ENCODE peak calls at places on chromosomes 5 and 9, in ten cellular contexts. P, R, H, E, A, S, T, M, Z and K are unnamed samples.

GRCh38 chr5:146284016-146284415 is 54.6 kb upstream of the POU4F3 start:
- DNase-seq in P (no peak), R (no peak), H (no peak), E (no peak), A (no peak), S (no peak), T (no peak), M (peak), Z (no peak), K (no peak)

GRCh38 chr5:173808079-173808808 is 79.9 kb upstream of the CPEB4 start:
- DNase-seq in P (no peak), R (no peak), H (no peak), E (no peak), A (no peak), S (no peak), T (no peak), M (no peak), Z (no peak), K (no peak)

GRCh38 chr5:121430538-121430937 is 421.1 kb upstream of the FTMT start:
- DNase-seq in P (no peak), R (no peak), H (no peak), E (no peak), A (no peak), S (no peak), T (no peak), M (no peak), Z (no peak), K (no peak)

GRCh38 chr5:91556-92263 is at the start of gene PLEKHG4B:
- DNase-seq in P (no peak), R (peak), H (no peak), E (no peak), A (peak), S (no peak), T (peak), M (peak), Z (no peak), K (no peak)

GRCh38 chr9:131545003-131545785 is at the start of gene PRRT1B:
- DNase-seq in P (no peak), R (no peak), H (peak), E (no peak), A (no peak), S (no peak), T (peak), M (peak), Z (no peak), K (no peak)

GRCh38 chr9:85508616-85509015 is 233.1 kb downstream of the AGTPBP1 start:
- DNase-seq in P (no peak), R (no peak), H (no peak), E (no peak), A (no peak), S (no peak), T (no peak), M (no peak), Z (no peak), K (no peak)

GRCh38 chr9:122203995-122204394 is 24.8 kb downstream of the LHX6 start:
- DNase-seq in P (no peak), R (no peak), H (no peak), E (no peak), A (no peak), S (no peak), T (no peak), M (no peak), Z (no peak), K (no peak)

GRCh38 chr5:168881427-168882149 is 302.4 kb upstream of the PANK3 start:
- DNase-seq in P (no peak), R (peak), H (no peak), E (no peak), A (no peak), S (no peak), T (no peak), M (no peak), Z (no peak), K (peak)

GRCh38 chr9:128987800-128988199 is 40.3 kb downstream of the NUP188 start:
- DNase-seq in P (peak), R (no peak), H (no peak), E (no peak), A (no peak), S (no peak), T (no peak), M (peak), Z (no peak), K (no peak)

GRCh38 chr9:87340391-87340790 is 157.3 kb upstream of the DAPK1 start:
- DNase-seq in P (no peak), R (no peak), H (no peak), E (no peak), A (no peak), S (no peak), T (no peak), M (no peak), Z (no peak), K (no peak)

GRCh38 chr9:116163293-116164055 is 9.9 kb downstream of the PAPPA start:
- DNase-seq in P (no peak), R (no peak), H (no peak), E (no peak), A (no peak), S (no peak), T (no peak), M (peak), Z (no peak), K (peak)